ENCODE peak calls at places on chromosomes 16 and 17, in seven cellular contexts. Z, N, F, X, J, B and Y are unnamed samples.

GRCh38 chr17:50194441-50195195 is 6.8 kb downstream of the COL1A1 start:
- DNase-seq in Z (no peak), N (no peak), F (no peak), X (no peak), J (no peak), B (no peak), Y (no peak)

GRCh38 chr17:77738666-77739531 is 219.6 kb upstream of the TNRC6C start:
- DNase-seq in Z (no peak), N (no peak), F (no peak), X (no peak), J (peak), B (peak), Y (no peak)

GRCh38 chr17:39116224-39116623 is 35.2 kb downstream of the PLXDC1 start:
- DNase-seq in Z (no peak), N (no peak), F (no peak), X (no peak), J (no peak), B (no peak), Y (no peak)

GRCh38 chr16:68197250-68197649 is 38.7 kb downstream of the ESRP2 start:
- DNase-seq in Z (no peak), N (no peak), F (no peak), X (peak), J (no peak), B (no peak), Y (peak)

GRCh38 chr17:44069974-44070454 is 521 bp upstream of the G6PC3 start:
- DNase-seq in Z (no peak), N (no peak), F (no peak), X (peak), J (peak), B (peak), Y (no peak)

GRCh38 chr16:87198328-87198731 is 118.9 kb downstream of the C16orf95 start:
- DNase-seq in Z (no peak), N (no peak), F (no peak), X (no peak), J (no peak), B (no peak), Y (no peak)

GRCh38 chr16:87560428-87561199 is 41.7 kb upstream of the JPH3 start:
- DNase-seq in Z (no peak), N (no peak), F (no peak), X (peak), J (no peak), B (peak), Y (no peak)

GRCh38 chr17:39868554-39868942 is 546 bp downstream of the ZPBP2 start:
- DNase-seq in Z (no peak), N (no peak), F (no peak), X (no peak), J (no peak), B (no peak), Y (no peak)

GRCh38 chr16:19188406-19188805 is 20.4 kb downstream of the SYT17 start:
- DNase-seq in Z (no peak), N (no peak), F (no peak), X (no peak), J (no peak), B (no peak), Y (no peak)

GRCh38 chr17:40331743-40332641 is 23.0 kb downstream of the RARA start:
- DNase-seq in Z (no peak), N (peak), F (no peak), X (peak), J (no peak), B (peak), Y (no peak)

GRCh38 chr16:30368122-30368791 is 2.0 kb downstream of the TBC1D10B start:
- DNase-seq in Z (no peak), N (no peak), F (peak), X (peak), J (peak), B (peak), Y (no peak)

GRCh38 chr16:15450624-15451023 is 16.2 kb downstream of the BMERB1 start:
- DNase-seq in Z (no peak), N (no peak), F (no peak), X (no peak), J (no peak), B (no peak), Y (no peak)

GRCh38 chr17:42984486-42984885 is 4.1 kb downstream of the RUNDC1 start:
- DNase-seq in Z (no peak), N (no peak), F (no peak), X (no peak), J (no peak), B (no peak), Y (no peak)

GRCh38 chr17:2174048-2174447 is 119.1 kb downstream of the HIC1 start:
- DNase-seq in Z (no peak), N (no peak), F (no peak), X (no peak), J (no peak), B (no peak), Y (no peak)

GRCh38 chr16:5024632-5025031 is 9.1 kb downstream of the NAGPA start:
- DNase-seq in Z (no peak), N (no peak), F (no peak), X (peak), J (no peak), B (peak), Y (no peak)

GRCh38 chr17:57115916-57116315 is 30.9 kb downstream of the AKAP1 start:
- DNase-seq in Z (no peak), N (no peak), F (no peak), X (no peak), J (no peak), B (no peak), Y (no peak)

GRCh38 chr16:50407351-50407750 is 38.6 kb upstream of the BRD7 start:
- DNase-seq in Z (no peak), N (no peak), F (no peak), X (no peak), J (no peak), B (no peak), Y (no peak)

GRCh38 chr16:58243528-58244004 is 45.7 kb upstream of the CSNK2A2 start:
- DNase-seq in Z (no peak), N (no peak), F (no peak), X (no peak), J (no peak), B (no peak), Y (no peak)